ENCODE peak calls at places on chromosomes 11 and 22, in four cellular contexts. O, C, L and A are unnamed samples.

GRCh38 chr22:37496651-37497599 is 10.7 kb upstream of the MFNG start:
- DNase-seq in O (no peak), C (no peak), L (peak), A (no peak)

GRCh38 chr11:62242021-62242420 is at the start of gene SCGB1D2:
- DNase-seq in O (peak), C (no peak), L (no peak), A (no peak)

GRCh38 chr22:40635008-40635939 is 1.2 kb downstream of the MRTFA start:
- DNase-seq in O (no peak), C (no peak), L (peak), A (no peak)

GRCh38 chr11:278001-278951 is at the start of gene NLRP6:
- DNase-seq in O (no peak), C (no peak), L (no peak), A (no peak)

GRCh38 chr11:133163463-133164419 is 368.6 kb downstream of the OPCML start:
- DNase-seq in O (no peak), C (no peak), L (peak), A (no peak)

GRCh38 chr11:130769782-130770565 is 146.3 kb downstream of the SNX19 start:
- DNase-seq in O (no peak), C (no peak), L (no peak), A (no peak)

GRCh38 chr11:86245369-86246292 is 1.1 kb downstream of the EED start:
- DNase-seq in O (no peak), C (no peak), L (no peak), A (no peak)

GRCh38 chr22:50502628-50503474 is 4.7 kb downstream of the LMF2 start:
- DNase-seq in O (no peak), C (no peak), L (no peak), A (no peak)

GRCh38 chr11:60947666-60948065 is 4.3 kb downstream of the SLC15A3 start:
- DNase-seq in O (no peak), C (no peak), L (no peak), A (no peak)

GRCh38 chr22:23067023-23067650 is 3.2 kb upstream of the GNAZ start:
- DNase-seq in O (no peak), C (peak), L (no peak), A (peak)

GRCh38 chr11:2173150-2173693 is 1.6 kb upstream of the TH start:
- DNase-seq in O (no peak), C (no peak), L (no peak), A (no peak)
- TF ChIP-seq CTCF in O (no peak), C (no peak), L (peak), A (no peak)

GRCh38 chr11:12229450-12230229 is 119.2 kb downstream of the MICAL2 start:
- DNase-seq in O (no peak), C (peak), L (no peak), A (no peak)
- TF ChIP-seq CTCF in O (no peak), C (no peak), L (no peak), A (no peak)

DNA sequence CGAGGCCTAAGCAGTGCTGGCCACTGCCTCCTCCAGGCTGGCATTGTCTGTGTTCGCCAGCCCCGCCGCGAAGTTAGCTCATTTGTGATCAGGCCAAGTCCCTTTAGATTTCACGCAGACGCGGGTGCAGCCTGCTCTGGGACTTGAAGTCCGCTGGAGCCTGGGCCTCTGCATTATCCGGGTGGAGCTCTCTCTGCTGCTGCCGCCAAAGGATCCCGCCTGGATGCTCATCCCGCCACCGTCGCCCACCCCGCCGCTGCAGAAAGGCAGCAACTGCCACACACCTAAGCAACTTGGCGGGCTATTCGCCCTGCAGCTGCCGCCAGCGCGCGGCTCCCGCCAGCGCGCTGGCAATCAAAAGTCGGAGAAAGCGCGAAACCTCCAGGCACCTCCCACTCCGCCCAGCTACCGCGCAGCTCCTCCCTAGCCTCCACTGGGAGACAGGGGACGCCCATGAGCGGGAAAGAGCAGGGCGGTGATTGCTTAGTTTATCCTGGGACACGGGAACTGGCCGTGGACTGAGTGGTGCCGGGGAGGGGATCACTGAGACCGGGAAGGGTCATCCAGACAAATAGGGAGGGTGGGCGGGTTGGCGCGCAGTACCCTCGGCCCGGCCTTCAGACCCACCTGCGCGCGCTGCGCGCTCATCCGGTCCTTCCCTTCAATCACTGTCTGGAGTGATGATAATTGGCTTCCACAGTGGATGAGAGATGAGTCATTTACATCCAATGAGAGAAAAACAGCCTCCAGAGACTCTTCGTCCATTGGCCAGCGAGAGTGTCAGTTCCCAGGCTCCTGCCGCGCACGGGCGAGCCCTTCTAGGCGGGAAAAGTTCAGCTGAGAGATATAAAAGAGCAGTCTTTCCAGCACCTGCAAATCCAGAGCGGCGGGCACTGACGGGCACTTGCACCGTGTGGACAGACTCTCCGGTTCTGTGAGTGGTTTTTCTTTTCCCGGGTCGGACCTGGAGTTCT is at the start of gene FAM111B:
- DNase-seq in O (peak), C (peak), L (peak), A (peak)
- TF ChIP-seq CTCF in O (no peak), C (no peak), L (no peak), A (no peak)

DNA sequence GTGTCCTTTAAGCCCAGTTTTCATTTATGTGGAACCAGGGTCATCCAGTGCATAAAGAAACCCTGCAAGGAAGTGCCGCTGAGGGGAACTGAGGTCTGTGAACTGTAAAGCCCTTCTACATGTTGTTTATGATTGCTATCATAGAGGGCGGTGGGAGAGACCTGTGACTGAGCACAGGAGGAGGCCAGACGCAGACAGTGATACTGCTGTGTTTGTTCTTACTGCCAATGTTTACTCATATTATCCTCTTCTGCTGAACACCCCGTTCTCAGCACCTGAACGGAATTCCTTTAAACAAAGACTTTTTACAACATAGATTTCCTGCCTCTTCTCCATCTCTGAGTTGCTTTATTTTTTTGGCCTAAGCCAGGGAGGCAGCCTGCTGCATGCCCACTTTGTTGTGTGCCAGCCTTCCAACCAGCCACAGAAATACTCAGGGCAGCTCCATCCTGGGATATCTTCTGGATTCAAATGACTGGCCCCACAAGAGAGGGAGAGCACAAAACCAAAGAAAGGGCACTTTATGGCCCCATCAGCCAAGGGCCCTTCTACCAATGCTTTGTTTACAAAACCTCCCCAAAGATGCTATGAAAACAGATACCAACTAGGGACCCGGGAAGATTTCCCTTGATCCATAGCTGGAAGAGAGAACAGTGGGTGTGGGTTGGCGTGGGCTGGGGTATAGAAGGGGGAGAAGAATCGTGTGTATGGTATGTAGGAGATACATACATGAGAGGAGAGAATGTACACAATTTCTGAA is 1.1 kb upstream of the GALNT18 start:
- DNase-seq in O (peak), C (no peak), L (no peak), A (no peak)
- TF ChIP-seq CTCF in O (no peak), C (no peak), L (no peak), A (no peak)

GRCh38 chr11:9757809-9758675 is 94.2 kb downstream of the SWAP70 start:
- DNase-seq in O (peak), C (peak), L (peak), A (peak)
- TF ChIP-seq CTCF in O (no peak), C (peak), L (peak), A (peak)

DNA sequence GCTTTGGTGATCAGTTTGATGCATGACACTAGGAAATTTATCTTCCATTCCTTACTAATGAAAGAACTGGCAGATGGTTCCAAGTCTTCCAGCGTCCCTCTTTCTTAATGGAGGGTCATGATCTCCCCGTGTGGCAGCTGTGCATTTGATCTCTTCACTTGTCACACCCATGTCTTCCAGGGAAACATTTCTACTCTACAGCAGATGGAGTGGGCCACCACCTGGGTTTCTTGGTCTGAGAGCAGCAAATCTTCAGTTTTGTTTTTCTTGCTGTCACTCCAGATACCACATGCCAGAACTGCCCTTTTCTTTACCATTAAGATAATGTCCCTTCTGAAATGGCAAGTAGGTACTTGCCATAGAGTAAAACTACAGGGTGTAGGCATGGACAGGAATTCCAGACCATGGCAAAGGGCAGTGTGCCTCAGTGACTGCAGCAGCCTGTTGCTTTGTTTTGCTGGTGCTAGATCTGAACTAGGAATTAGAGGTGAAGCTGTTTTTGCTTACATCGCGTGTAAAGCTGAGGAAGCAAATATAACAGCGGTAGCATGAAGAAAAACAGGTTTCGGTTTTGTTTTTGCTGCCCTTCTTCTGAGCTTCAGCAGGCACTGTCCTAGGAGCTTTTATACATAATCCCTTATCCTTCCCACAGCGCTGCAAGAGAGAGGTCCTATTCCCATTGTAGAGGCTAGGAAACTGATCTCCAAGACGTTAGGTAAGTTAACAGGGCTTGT is 20.7 kb upstream of the C11orf96 start:
- DNase-seq in O (no peak), C (no peak), L (no peak), A (no peak)
- TF ChIP-seq CTCF in O (no peak), C (no peak), L (no peak), A (no peak)

DNA sequence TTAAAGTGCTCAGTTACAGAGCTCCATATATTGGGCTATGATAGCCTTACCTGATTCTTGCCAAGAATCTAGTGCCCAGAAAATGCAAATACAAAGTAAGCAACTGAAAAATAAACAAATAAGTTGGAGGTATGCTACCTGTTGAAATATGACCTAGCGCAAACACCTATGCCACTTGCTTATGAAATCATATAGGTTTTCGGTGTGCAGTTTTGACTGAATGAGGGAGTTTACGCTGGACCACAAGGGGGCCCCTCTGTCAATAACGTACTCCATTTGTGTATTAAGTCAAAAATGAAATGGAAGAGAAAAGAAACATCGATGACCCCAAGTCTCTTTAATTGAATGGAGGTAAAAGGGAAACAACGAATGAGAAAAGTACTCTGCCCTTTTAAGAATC is 84.9 kb upstream of the TRIM77 start:
- DNase-seq in O (no peak), C (no peak), L (no peak), A (no peak)
- TF ChIP-seq CTCF in O (no peak), C (no peak), L (no peak), A (no peak)